ENCODE peak calls at places on chromosome 2, in four cellular contexts. V is fibroblast of lung, F is right lobe of liver, D is neural progenitor cell. C is an unnamed sample. For H3K4me1, the result is how much of the 10 kb centered on the place peaks cover.

GRCh38 chr2:10079192-10079930 is 850 bp downstream of the CYS1 start:
- DNase-seq in V (peak), F (no peak), D (peak), C (peak)

GRCh38 chr2:142130111-142131015 is 453 bp downstream of the LRP1B start:
- DNase-seq in V (peak), F (peak), D (peak), C (peak)

GRCh38 chr2:38653715-38654494 is 12.0 kb upstream of the GALM start:
- DNase-seq in V (peak), F (no peak), D (no peak), C (no peak)

GRCh38 chr2:241755777-241756176 is 20.8 kb upstream of the GAL3ST2 start:
- DNase-seq in V (no peak), F (no peak), D (no peak), C (no peak)

GRCh38 chr2:237026981-237027711 is 58.5 kb upstream of the COPS8 start:
- DNase-seq in V (peak), F (peak), D (peak), C (peak)

GRCh38 chr2:197804758-197805597 is 585 bp downstream of the PLCL1 start:
- DNase-seq in V (peak), F (peak), D (peak), C (peak)

GRCh38 chr2:198314559-198315153 is 510.3 kb downstream of the PLCL1 start:
- DNase-seq in V (peak), F (no peak), D (peak), C (no peak)

GRCh38 chr2:120758181-120759048 is 22.7 kb downstream of the GLI2 start:
- DNase-seq in V (peak), F (no peak), D (peak), C (peak)

GRCh38 chr2:236137066-236137465 is 31.1 kb downstream of the GBX2 start:
- DNase-seq in V (no peak), F (no peak), D (no peak), C (no peak)

GRCh38 chr2:12083081-12083569 is 336.7 kb downstream of the LPIN1 start:
- DNase-seq in V (no peak), F (no peak), D (no peak), C (no peak)

GRCh38 chr2:96527990-96528679 is 8.4 kb upstream of the ARID5A start:
- DNase-seq in V (peak), F (no peak), D (no peak), C (peak)

GRCh38 chr2:96867756-96868554 is 1.9 kb downstream of the SEMA4C start:
- DNase-seq in V (no peak), F (no peak), D (no peak), C (no peak)

GRCh38 chr2:79512442-79513401 is at the start of gene CTNNA2:
- DNase-seq in V (peak), F (peak), D (peak), C (peak)

GRCh38 chr2:52238782-52239181 is 1206.8 kb upstream of the NRXN1 start:
- DNase-seq in V (no peak), F (no peak), D (no peak), C (no peak)

GRCh38 chr2:120632796-120633646 is 102.6 kb upstream of the GLI2 start:
- DNase-seq in V (no peak), F (no peak), D (no peak), C (peak)

GRCh38 chr2:66431840-66432511 is 2.9 kb upstream of the MEIS1 start:
- DNase-seq in V (no peak), F (peak), D (peak), C (no peak)

GRCh38 chr2:119429225-119430000 is 2.2 kb upstream of the TMEM37 start:
- DNase-seq in V (peak), F (no peak), D (no peak), C (no peak)

GRCh38 chr2:218438601-218439000 is 19.7 kb downstream of the VIL1 start:
- DNase-seq in V (no peak), F (no peak), D (no peak), C (peak)

GRCh38 chr2:165573534-165574461 is 104.3 kb downstream of the CSRNP3 start:
- DNase-seq in V (peak), F (peak), D (peak), C (peak)

GRCh38 chr2:38712871-38713270 is 38.3 kb downstream of the SRSF7 start:
- DNase-seq in V (no peak), F (no peak), D (no peak), C (no peak)

DNA sequence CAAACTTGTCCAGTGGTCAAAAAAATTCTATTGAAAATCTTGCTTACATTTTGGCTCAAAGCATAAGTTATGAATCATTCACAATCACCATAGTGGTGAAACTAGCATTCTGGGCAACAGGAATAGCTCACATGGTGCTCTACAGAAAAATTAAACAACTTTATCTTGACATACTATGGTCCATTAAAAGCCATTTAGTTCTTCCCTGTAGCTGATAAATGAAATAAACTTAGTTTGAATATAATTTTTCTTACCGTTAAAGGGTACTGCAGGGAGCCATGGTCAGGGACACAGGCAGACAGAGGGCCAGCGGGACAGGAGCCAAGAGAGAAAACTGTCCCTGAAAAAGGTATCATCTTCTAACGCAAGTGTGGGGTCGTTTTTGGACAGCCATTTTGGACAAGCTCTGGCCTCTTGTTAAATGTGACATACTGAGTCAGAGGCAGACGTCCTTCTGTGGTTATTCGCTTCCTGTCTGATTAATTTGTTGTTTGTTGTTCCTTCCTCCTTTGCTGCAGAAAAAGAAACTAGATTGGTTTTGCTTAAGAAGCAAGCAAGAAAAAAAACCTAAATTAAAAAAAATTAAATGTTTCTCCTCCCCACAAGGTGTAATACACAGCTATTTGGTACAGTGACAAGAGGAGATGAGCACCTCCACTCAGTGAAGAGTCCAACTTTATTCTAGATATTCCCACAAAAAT is at the start of gene WIPF1:
- DNase-seq in V (peak), F (no peak), D (no peak), C (no peak)
- H3K27ac ChIP-seq in V (peak), F (peak), D (no peak), C (peak)

GRCh38 chr2:26067980-26068507 is 34.2 kb downstream of the RAB10 start:
- DNase-seq in V (no peak), F (no peak), D (no peak), C (no peak)
- H3K4me1 ChIP-seq in V (under half), F (under half), D (under half), C (under half)

GRCh38 chr2:128234613-128235012 is 84.1 kb downstream of the HS6ST1 start:
- DNase-seq in V (no peak), F (no peak), D (no peak), C (no peak)

GRCh38 chr2:128235581-128235980 is 83.1 kb downstream of the HS6ST1 start:
- DNase-seq in V (no peak), F (no peak), D (no peak), C (no peak)

GRCh38 chr2:128237081-128237534 is 81.6 kb downstream of the HS6ST1 start:
- DNase-seq in V (peak), F (no peak), D (no peak), C (no peak)

GRCh38 chr2:128237911-128238697 is 80.6 kb downstream of the HS6ST1 start:
- DNase-seq in V (peak), F (no peak), D (no peak), C (no peak)

GRCh38 chr2:128236491-128237035 is 82.1 kb downstream of the HS6ST1 start:
- DNase-seq in V (peak), F (no peak), D (no peak), C (no peak)
- H3K27ac ChIP-seq in V (peak), F (no peak), D (no peak), C (no peak)

DNA sequence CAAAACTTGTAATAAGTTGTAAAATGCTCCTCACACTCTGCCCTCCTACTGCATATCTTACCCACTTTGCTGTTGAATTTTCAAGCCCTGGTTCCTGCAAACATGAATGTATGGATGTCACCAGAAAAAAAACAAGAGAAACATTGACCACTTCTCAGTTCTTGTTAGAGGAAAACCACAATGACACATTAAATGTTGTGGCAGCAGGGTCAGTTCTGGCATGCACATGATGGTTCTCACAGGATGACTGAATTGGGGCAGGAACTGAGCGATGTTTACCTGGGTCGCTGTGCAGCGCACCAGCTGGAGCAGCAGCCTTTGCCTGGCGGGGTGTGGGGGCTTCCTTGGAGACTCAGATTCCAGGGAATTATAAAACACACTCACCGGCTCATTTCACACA is 14.0 kb upstream of the PRKCE start:
- DNase-seq in V (peak), F (no peak), D (no peak), C (no peak)
- H3K4me1 ChIP-seq in V (under half), F (under half), D (under half), C (under half)

DNA sequence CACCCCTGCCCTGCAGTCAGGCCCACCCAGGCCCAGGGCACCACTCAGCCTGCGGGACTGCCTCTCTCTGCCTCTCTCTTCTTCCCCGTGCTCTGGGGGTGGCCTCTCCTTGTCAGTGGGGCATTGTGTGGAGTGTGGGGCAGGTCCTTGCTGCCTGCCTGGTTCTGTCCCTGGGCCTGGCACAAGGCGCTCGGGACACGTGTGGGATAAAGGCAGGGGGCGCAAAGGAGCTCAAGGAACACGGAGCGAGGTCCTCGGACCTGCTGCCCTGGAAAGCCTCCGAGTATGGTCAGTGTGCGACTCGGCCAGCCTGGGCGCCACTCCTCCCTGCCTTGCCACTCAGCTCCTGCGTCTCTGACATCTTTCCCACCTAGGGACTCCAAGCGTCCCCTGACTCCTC is 262.2 kb downstream of the HDAC4 start:
- DNase-seq in V (no peak), F (peak), D (no peak), C (no peak)
- H3K27ac ChIP-seq in V (no peak), F (no peak), D (no peak), C (no peak)

C was measured in aorta.